ENCODE peak calls at places on chromosomes 16 and 17, in four cellular contexts. D, W, V and S are unnamed samples.

GRCh38 chr16:14007460-14007859 is 63.7 kb upstream of the MRTFB start:
- DNase-seq in D (peak), V (no peak), W (no peak), S (no peak)

GRCh38 chr17:81337449-81337848 is 42.3 kb upstream of the SLC38A10 start:
- DNase-seq in W (peak), D (no peak), V (no peak), S (no peak)

GRCh38 chr17:46814446-46814845 is 4.0 kb downstream of the WNT3 start:
- DNase-seq in W (no peak), D (no peak), V (no peak), S (no peak)

GRCh38 chr17:74180336-74180735 is 23.1 kb upstream of the RPL38 start:
- DNase-seq in V (no peak), D (no peak), W (peak), S (peak)

GRCh38 chr17:82699551-82699950 is 1.1 kb upstream of the RAB40B start:
- DNase-seq in D (no peak), W (peak), V (no peak), S (no peak)

GRCh38 chr16:88785106-88785924 is at the start of gene PIEZO1:
- DNase-seq in V (peak), D (no peak), W (peak), S (no peak)

GRCh38 chr17:45366691-45367090 is 49.9 kb upstream of the MAP3K14 start:
- DNase-seq in D (no peak), V (no peak), W (no peak), S (no peak)

GRCh38 chr16:78180349-78180748 is 80.9 kb downstream of the WWOX start:
- DNase-seq in V (no peak), D (no peak), W (no peak), S (no peak)

GRCh38 chr16:84876873-84877606 is 57.3 kb downstream of the CRISPLD2 start:
- DNase-seq in D (no peak), V (no peak), W (no peak), S (no peak)

GRCh38 chr17:36899250-36900129 is 37.8 kb upstream of the LHX1 start:
- DNase-seq in W (no peak), V (no peak), D (no peak), S (no peak)

GRCh38 chr17:29591737-29592624 is 951 bp upstream of the ANKRD13B start:
- DNase-seq in D (no peak), W (peak), V (peak), S (peak)

GRCh38 chr16:64412578-64413280 is 709.1 kb downstream of the CDH11 start:
- DNase-seq in W (no peak), V (no peak), D (no peak), S (no peak)

GRCh38 chr16:81799138-81799504 is 20.0 kb downstream of the PLCG2 start:
- DNase-seq in V (no peak), D (no peak), W (no peak), S (no peak)

GRCh38 chr17:67157732-67158639 is 87.0 kb downstream of the HELZ start:
- DNase-seq in W (no peak), D (peak), V (no peak), S (no peak)

GRCh38 chr16:48911700-48912099 is 301.7 kb upstream of the N4BP1 start:
- DNase-seq in W (no peak), V (no peak), D (no peak), S (no peak)

GRCh38 chr17:251531-251930 is 70.1 kb upstream of the DOC2B start:
- DNase-seq in W (peak), V (no peak), D (no peak), S (peak)

GRCh38 chr16:56252835-56253234 is 61.5 kb downstream of the GNAO1 start:
- DNase-seq in W (peak), V (no peak), D (no peak), S (no peak)

GRCh38 chr17:48416971-48417370 is 13.0 kb downstream of the SKAP1 start:
- DNase-seq in D (no peak), W (no peak), V (no peak), S (no peak)

GRCh38 chr17:49600949-49601348 is 25.3 kb downstream of the NXPH3 start:
- DNase-seq in D (no peak), V (no peak), W (no peak), S (no peak)

GRCh38 chr17:45029758-45030423 is 21.5 kb downstream of the DCAKD start:
- DNase-seq in V (no peak), W (no peak), D (peak), S (no peak)

GRCh38 chr16:17177242-17177967 is 293.4 kb downstream of the XYLT1 start:
- DNase-seq in V (no peak), W (no peak), D (no peak), S (no peak)

GRCh38 chr16:7363397-7364053 is 30.9 kb downstream of the RBFOX1 start:
- DNase-seq in D (no peak), W (no peak), V (no peak), S (no peak)

DNA sequence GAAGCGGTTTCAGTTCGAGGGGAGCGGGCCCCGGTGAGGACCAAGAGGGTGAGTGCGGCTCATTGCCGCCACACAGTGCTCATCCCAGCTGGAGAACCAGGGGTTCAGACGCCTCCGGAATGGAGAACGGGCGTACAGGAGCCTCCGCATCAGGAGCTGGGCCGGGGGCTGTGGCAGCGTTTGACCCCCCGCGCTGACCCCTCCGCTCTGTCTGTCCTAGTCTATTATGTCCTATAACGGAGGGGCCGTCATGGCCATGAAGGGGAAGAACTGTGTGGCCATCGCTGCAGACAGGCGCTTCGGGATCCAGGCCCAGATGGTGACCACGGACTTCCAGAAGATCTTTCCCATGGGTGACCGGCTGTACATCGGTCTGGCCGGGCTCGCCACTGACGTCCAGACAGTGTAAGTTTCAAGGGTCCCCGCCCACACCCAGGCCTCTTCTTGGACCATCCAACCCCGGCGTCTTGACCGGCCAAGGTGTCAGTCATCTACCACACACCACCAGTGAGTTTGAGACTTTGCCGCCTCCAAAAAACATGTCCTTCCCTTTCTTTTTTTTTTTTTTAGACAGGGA is 477 bp downstream of the PSMB3 start:
- DNase-seq in V (no peak), W (peak), D (no peak), S (no peak)
- TF ChIP-seq CTCF in V (no peak), W (no peak), D (no peak), S (no peak)

GRCh38 chr16:68835970-68836369 is 7.4 kb upstream of the TANGO6 start:
- DNase-seq in D (no peak), V (no peak), W (no peak), S (no peak)
- TF ChIP-seq CTCF in D (no peak), V (no peak), W (no peak), S (no peak)

GRCh38 chr17:1488826-1489275 is 3.6 kb downstream of the MYO1C start:
- DNase-seq in D (no peak), V (no peak), W (no peak), S (no peak)

GRCh38 chr17:1486802-1487695 is 5.4 kb downstream of the MYO1C start:
- DNase-seq in D (peak), V (peak), W (peak), S (no peak)

GRCh38 chr17:1490643-1491405 is 1.7 kb downstream of the MYO1C start:
- DNase-seq in W (peak), D (no peak), V (peak), S (no peak)

GRCh38 chr17:1485748-1486376 is 6.6 kb downstream of the MYO1C start:
- DNase-seq in W (peak), D (no peak), V (peak), S (no peak)

GRCh38 chr17:1487939-1488825 is 4.3 kb downstream of the MYO1C start:
- DNase-seq in V (peak), W (peak), D (no peak), S (no peak)
- TF ChIP-seq CTCF in V (no peak), W (no peak), D (no peak), S (peak)

GRCh38 chr17:18904482-18904881 is 46.6 kb downstream of the PRPSAP2 start:
- DNase-seq in W (no peak), V (no peak), D (no peak), S (no peak)
- TF ChIP-seq CTCF in W (no peak), V (no peak), D (no peak), S (no peak)